ENCODE peak calls at places on chromosomes 12 and 14, in six cellular contexts. I is GM12891, U is HepG2, J is H1, T is K562, G is GM12878. X is an unnamed sample.

GRCh38 chr14:77986808-77987207 is 183.4 kb upstream of the NRXN3 start:
- DNase-seq in I (no peak), U (no peak), J (no peak), T (no peak), G (no peak), X (no peak)

GRCh38 chr14:94481468-94482131 is 5.6 kb upstream of the SERPINA9 start:
- DNase-seq in I (no peak), U (peak), J (no peak), T (no peak), G (peak), X (no peak)

GRCh38 chr14:104766256-104766862 is 13.4 kb downstream of the SIVA1 start:
- DNase-seq in I (no peak), U (no peak), J (no peak), T (no peak), G (no peak), X (no peak)

GRCh38 chr12:123062682-123063426 is 82.4 kb downstream of the ARL6IP4 start:
- DNase-seq in I (no peak), U (peak), J (no peak), T (no peak), G (no peak), X (no peak)

GRCh38 chr14:38279556-38279955 is 23.7 kb upstream of the CLEC14A start:
- DNase-seq in I (no peak), U (no peak), J (no peak), T (no peak), G (no peak), X (no peak)

GRCh38 chr14:88245321-88245720 is 77.7 kb downstream of the KCNK10 start:
- DNase-seq in I (no peak), U (no peak), J (no peak), T (no peak), G (no peak), X (no peak)

GRCh38 chr14:22838631-22839041 is 2.3 kb downstream of the MMP14 start:
- DNase-seq in I (no peak), U (no peak), J (no peak), T (no peak), G (no peak), X (no peak)

GRCh38 chr12:21971344-21971743 is 30.1 kb upstream of the ABCC9 start:
- DNase-seq in I (no peak), U (no peak), J (no peak), T (no peak), G (no peak), X (no peak)

GRCh38 chr14:55381040-55381439 is 30.6 kb downstream of the ATG14 start:
- DNase-seq in I (no peak), U (peak), J (no peak), T (no peak), G (no peak), X (no peak)

GRCh38 chr14:59020382-59020781 is 168.1 kb upstream of the DAAM1 start:
- DNase-seq in I (no peak), U (no peak), J (no peak), T (no peak), G (no peak), X (no peak)

GRCh38 chr14:23361320-23361719 is 3.7 kb downstream of the EFS start:
- DNase-seq in I (no peak), U (no peak), J (no peak), T (no peak), G (no peak), X (no peak)

GRCh38 chr14:76918751-76919421 is 92.7 kb downstream of the LRRC74A start:
- DNase-seq in I (no peak), U (peak), J (no peak), T (peak), G (no peak), X (no peak)

GRCh38 chr14:70827366-70828151 is 18.2 kb upstream of the MAP3K9 start:
- DNase-seq in I (no peak), U (peak), J (no peak), T (no peak), G (no peak), X (no peak)

GRCh38 chr12:111842556-111843396 is 748 bp downstream of the MAPKAPK5 start:
- DNase-seq in I (no peak), U (peak), J (no peak), T (peak), G (no peak), X (no peak)

GRCh38 chr14:104295681-104296387 is 157.4 kb downstream of the KIF26A start:
- DNase-seq in I (no peak), U (no peak), J (no peak), T (no peak), G (no peak), X (no peak)

GRCh38 chr14:104393199-104393897 is 186.2 kb upstream of the C14orf180 start:
- DNase-seq in I (no peak), U (no peak), J (no peak), T (no peak), G (no peak), X (no peak)

GRCh38 chr12:54980341-54980740 is 4.2 kb downstream of the TESPA1 start:
- DNase-seq in I (no peak), U (no peak), J (no peak), T (peak), G (no peak), X (no peak)

GRCh38 chr12:104641862-104642261 is 185.1 kb downstream of the CHST11 start:
- DNase-seq in I (peak), U (no peak), J (no peak), T (no peak), G (peak), X (no peak)

GRCh38 chr12:54021432-54022013 is 6.7 kb upstream of the HOXC6 start:
- DNase-seq in I (no peak), U (no peak), J (no peak), T (no peak), G (no peak), X (no peak)

GRCh38 chr12:39033789-39034188 is 128.4 kb upstream of the CPNE8 start:
- DNase-seq in I (no peak), U (no peak), J (no peak), T (no peak), G (no peak), X (no peak)

GRCh38 chr12:93819048-93819491 is 141.9 kb downstream of the CRADD start:
- DNase-seq in I (no peak), U (no peak), J (no peak), T (no peak), G (no peak), X (no peak)

GRCh38 chr14:73700325-73700724 is 13.9 kb downstream of the PNMA1 start:
- DNase-seq in I (no peak), U (peak), J (no peak), T (no peak), G (no peak), X (no peak)

GRCh38 chr12:112375105-112375504 is 7.1 kb downstream of the HECTD4 start:
- DNase-seq in I (no peak), U (peak), J (no peak), T (no peak), G (no peak), X (no peak)

GRCh38 chr12:60666895-60667294 is 1071.1 kb downstream of the SLC16A7 start:
- DNase-seq in I (no peak), U (no peak), J (no peak), T (no peak), G (no peak), X (no peak)

GRCh38 chr14:77133718-77134338 is 7.8 kb downstream of the ZDHHC22 start:
- DNase-seq in I (peak), U (peak), J (peak), T (peak), G (no peak), X (peak)

DNA sequence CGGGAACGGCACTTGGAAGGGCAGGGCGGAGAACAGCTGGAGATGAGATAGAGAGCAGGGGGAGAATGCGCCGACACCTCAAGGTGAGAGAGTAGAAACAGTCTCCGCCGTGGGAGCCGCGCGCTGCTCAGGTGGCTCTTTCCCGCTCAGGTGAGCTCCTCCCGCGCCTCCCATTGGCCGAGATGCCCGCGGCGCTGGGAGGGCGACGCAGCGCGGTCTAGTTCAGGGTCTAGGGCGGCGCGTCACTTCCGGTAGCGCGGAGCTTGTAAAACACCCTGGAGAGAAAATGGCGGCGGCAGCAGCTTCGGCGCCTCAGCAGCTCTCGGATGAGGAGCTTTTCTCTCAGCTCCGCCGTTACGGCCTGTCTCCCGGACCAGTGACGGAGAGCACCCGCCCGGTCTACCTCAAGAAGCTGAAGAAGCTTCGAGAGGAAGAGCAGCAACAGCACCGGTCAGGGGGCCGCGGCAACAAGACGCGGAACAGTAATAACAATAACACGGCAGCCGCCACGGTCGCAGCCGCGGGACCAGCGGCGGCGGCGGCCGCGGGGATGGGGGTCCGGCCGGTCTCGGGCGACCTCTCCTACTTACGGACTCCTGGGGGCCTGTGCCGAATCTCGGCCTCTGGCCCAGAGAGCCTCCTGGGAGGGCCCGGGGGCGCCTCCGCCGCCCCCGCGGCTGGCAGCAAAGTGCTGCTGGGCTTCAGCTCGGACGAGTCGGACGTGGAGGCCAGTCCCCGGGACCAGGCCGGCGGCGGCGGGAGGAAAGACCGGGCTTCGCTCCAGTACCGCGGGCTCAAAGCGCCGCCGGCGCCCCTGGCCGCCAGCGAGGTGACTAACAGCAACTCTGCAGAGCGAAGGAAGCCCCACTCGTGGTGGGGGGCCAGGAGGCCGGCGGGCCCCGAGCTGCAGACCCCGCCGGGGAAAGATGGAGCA is at the start of gene LEMD3:
- DNase-seq in I (peak), U (peak), J (peak), T (peak), G (peak), X (peak)
- TF ChIP-seq POLR2A in I (peak), U (peak), J (peak), T (peak), G (peak), X (peak)

GRCh38 chr12:58529897-58530296 is 390.4 kb downstream of the LRIG3 start:
- DNase-seq in I (no peak), U (no peak), J (no peak), T (no peak), G (no peak), X (no peak)
- TF ChIP-seq TAF1 in I (no peak), U (no peak), J (no peak), T (no peak), G (no peak), X (no peak)

GRCh38 chr12:916712-917445 is 32.6 kb downstream of the RAD52 start:
- DNase-seq in I (no peak), U (no peak), J (no peak), T (no peak), G (no peak), X (no peak)

GRCh38 chr12:915090-915489 is 34.4 kb downstream of the RAD52 start:
- DNase-seq in I (no peak), U (no peak), J (no peak), T (no peak), G (no peak), X (no peak)

GRCh38 chr12:912466-913235 is 36.8 kb downstream of the RAD52 start:
- DNase-seq in I (no peak), U (no peak), J (no peak), T (no peak), G (no peak), X (no peak)

GRCh38 chr12:913919-914718 is 35.4 kb downstream of the RAD52 start:
- DNase-seq in I (no peak), U (no peak), J (no peak), T (no peak), G (no peak), X (no peak)

GRCh38 chr12:916240-916639 is 33.3 kb downstream of the RAD52 start:
- DNase-seq in I (no peak), U (no peak), J (no peak), T (no peak), G (no peak), X (no peak)
- TF ChIP-seq POLR2AphosphoS5 in I (no peak), U (no peak), J (no peak), T (no peak), G (no peak), X (no peak)

GRCh38 chr12:147242-147641 is 66.7 kb downstream of the SLC6A12 start:
- DNase-seq in I (no peak), U (no peak), J (no peak), T (no peak), G (no peak), X (no peak)

GRCh38 chr12:145369-145960 is 68.5 kb downstream of the SLC6A12 start:
- DNase-seq in I (no peak), U (peak), J (no peak), T (no peak), G (no peak), X (no peak)

GRCh38 chr12:144650-145284 is 69.2 kb downstream of the SLC6A12 start:
- DNase-seq in I (no peak), U (no peak), J (no peak), T (no peak), G (no peak), X (no peak)

GRCh38 chr12:139585-139984 is 73.0 kb downstream of the IQSEC3 start:
- DNase-seq in I (no peak), U (no peak), J (no peak), T (no peak), G (no peak), X (no peak)

DNA sequence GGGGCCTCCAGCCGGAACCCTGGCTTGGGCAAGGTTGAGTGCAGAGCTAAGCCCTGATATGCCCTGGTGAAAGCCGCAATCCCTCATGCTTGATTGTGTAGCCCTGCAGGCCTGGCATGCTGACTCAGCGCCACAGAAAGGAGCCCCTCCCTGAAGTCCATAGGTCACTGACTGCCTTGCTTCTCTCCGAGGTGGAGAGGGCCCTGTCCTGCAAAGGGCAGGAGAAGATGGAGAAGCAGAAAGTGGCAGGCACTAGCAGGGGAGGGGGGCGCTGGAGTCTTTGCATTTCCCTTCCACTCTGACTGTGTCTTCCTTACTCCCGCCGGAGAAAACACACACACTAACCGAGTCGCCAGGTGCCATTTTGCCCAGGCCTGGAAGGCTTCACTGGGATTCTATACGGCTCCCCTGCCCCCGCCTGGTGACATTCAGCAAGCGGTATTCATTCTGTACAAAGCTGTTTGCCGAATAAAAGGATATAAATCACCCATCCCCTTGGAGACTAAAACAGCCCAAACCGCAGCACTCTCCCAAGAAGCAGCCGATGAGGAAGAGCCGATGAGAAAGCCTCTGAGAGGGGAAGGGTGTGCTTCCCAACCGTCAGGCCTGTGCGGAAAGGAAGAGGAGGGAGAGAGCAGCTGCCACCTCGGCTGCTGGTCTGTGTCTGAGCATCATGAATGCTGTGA is 69.8 kb downstream of the SLC6A12 start:
- DNase-seq in I (no peak), U (peak), J (no peak), T (no peak), G (no peak), X (no peak)
- TF ChIP-seq POLR2A in I (no peak), U (no peak), J (no peak), T (no peak), G (no peak), X (no peak)

GRCh38 chr14:96482986-96483385 is 19.2 kb upstream of the PAPOLA start:
- DNase-seq in I (no peak), U (no peak), J (no peak), T (no peak), G (no peak), X (no peak)
- TF ChIP-seq TAF1 in I (no peak), U (no peak), J (no peak), T (no peak), G (no peak), X (no peak)

GRCh38 chr12:2297658-2298057 is 244.9 kb downstream of the CACNA1C start:
- DNase-seq in I (no peak), U (no peak), J (no peak), T (no peak), G (no peak), X (no peak)

GRCh38 chr12:2298556-2299195 is 245.9 kb downstream of the CACNA1C start:
- DNase-seq in I (no peak), U (no peak), J (no peak), T (no peak), G (no peak), X (no peak)

GRCh38 chr12:2300168-2300567 is 247.4 kb downstream of the CACNA1C start:
- DNase-seq in I (no peak), U (no peak), J (no peak), T (no peak), G (no peak), X (no peak)

GRCh38 chr12:2300886-2301285 is 248.1 kb downstream of the CACNA1C start:
- DNase-seq in I (no peak), U (no peak), J (no peak), T (no peak), G (no peak), X (no peak)

GRCh38 chr12:2299207-2299606 is 246.4 kb downstream of the CACNA1C start:
- DNase-seq in I (no peak), U (no peak), J (no peak), T (no peak), G (no peak), X (no peak)
- TF ChIP-seq POLR2AphosphoS5 in I (no peak), U (no peak), J (no peak), T (no peak), G (no peak), X (no peak)

GRCh38 chr14:102507026-102507860 is 2.3 kb downstream of the ANKRD9 start:
- DNase-seq in I (no peak), U (no peak), J (no peak), T (no peak), G (no peak), X (no peak)

GRCh38 chr14:102509744-102510615 is at the start of gene ANKRD9:
- DNase-seq in I (peak), U (peak), J (peak), T (peak), G (peak), X (peak)

GRCh38 chr14:102507891-102508312 is 1.7 kb downstream of the ANKRD9 start:
- DNase-seq in I (no peak), U (no peak), J (no peak), T (no peak), G (no peak), X (no peak)

GRCh38 chr14:102508774-102509743 is 517 bp downstream of the ANKRD9 start:
- DNase-seq in I (no peak), U (no peak), J (no peak), T (peak), G (no peak), X (no peak)

DNA sequence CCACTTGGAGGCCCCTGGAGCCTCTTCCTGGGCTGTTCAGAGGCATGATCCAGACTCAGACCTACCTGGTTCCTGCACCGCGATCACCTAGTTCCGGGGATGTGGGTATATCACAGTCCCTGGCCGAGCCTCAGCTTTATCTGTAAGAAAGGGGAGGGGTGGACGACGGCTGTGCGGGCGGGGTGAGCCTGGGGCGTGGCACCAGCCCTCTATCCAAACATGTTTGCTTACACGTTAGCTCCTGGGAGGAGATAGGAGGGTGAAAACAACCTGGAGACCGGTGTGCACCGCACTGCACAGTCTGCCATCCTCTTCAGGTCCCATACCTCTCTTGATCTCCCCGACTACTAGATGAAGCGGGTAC is 1.2 kb downstream of the ANKRD9 start:
- DNase-seq in I (no peak), U (peak), J (no peak), T (peak), G (no peak), X (no peak)
- TF ChIP-seq POLR2A in I (no peak), U (no peak), J (no peak), T (peak), G (no peak), X (no peak)

GRCh38 chr14:31933716-31934115 is 143.4 kb upstream of the ARHGAP5 start:
- DNase-seq in I (no peak), U (no peak), J (no peak), T (no peak), G (no peak), X (no peak)
- TF ChIP-seq TAF1 in I (no peak), U (no peak), J (no peak), T (no peak), G (no peak), X (no peak)

GRCh38 chr12:24603371-24603770 is 345.5 kb downstream of the BCAT1 start:
- DNase-seq in I (no peak), U (no peak), J (no peak), T (no peak), G (no peak), X (no peak)
- TF ChIP-seq POLR2AphosphoS5 in I (no peak), U (no peak), J (no peak), T (no peak), G (no peak), X (no peak)